ENCODE peak calls at places on chromosomes 7 and 10, in eight cellular contexts. X is ELR, O is adipocyte, S is endodermal cell, H is H7, V is anterior cingulate cortex, W is GM04504, E is tibial artery. F is an unnamed sample.

GRCh38 chr10:119525116-119525515 is 17.4 kb downstream of the RGS10 start:
- DNase-seq in X (no peak), O (no peak), S (no peak), H (no peak), V (no peak), W (no peak), E (peak), F (no peak)

GRCh38 chr7:34108150-34108549 is 202.8 kb downstream of the BMPER start:
- DNase-seq in X (no peak), O (peak), S (no peak), H (no peak), V (no peak), W (no peak), E (no peak), F (no peak)

GRCh38 chr7:115435178-115435577 is 513.3 kb downstream of the MDFIC start:
- DNase-seq in X (no peak), O (no peak), S (no peak), H (no peak), V (no peak), W (no peak), E (no peak), F (no peak)

GRCh38 chr10:17059197-17059688 is 70.4 kb downstream of the CUBN start:
- DNase-seq in X (peak), O (peak), S (no peak), H (no peak), V (no peak), W (peak), E (no peak), F (no peak)

GRCh38 chr10:104736006-104736405 is 94.9 kb downstream of the SORCS3 start:
- DNase-seq in X (no peak), O (no peak), S (no peak), H (no peak), V (no peak), W (no peak), E (no peak), F (no peak)

GRCh38 chr10:1328951-1329614 is 272.9 kb downstream of the WDR37 start:
- DNase-seq in X (no peak), O (no peak), S (no peak), H (no peak), V (no peak), W (no peak), E (no peak), F (no peak)

GRCh38 chr10:90087197-90088007 is 386.0 kb downstream of the KIF20B start:
- DNase-seq in X (peak), O (peak), S (no peak), H (no peak), V (no peak), W (no peak), E (no peak), F (no peak)

GRCh38 chr7:94298943-94299342 is 95.8 kb upstream of the COL1A2 start:
- DNase-seq in X (peak), O (peak), S (no peak), H (no peak), V (no peak), W (peak), E (no peak), F (no peak)

GRCh38 chr7:123494193-123494796 is 40.1 kb downstream of the IQUB start:
- DNase-seq in X (peak), O (peak), S (no peak), H (peak), V (no peak), W (peak), E (no peak), F (no peak)

GRCh38 chr10:131080571-131080970 is 230.9 kb downstream of the TCERG1L start:
- DNase-seq in X (no peak), O (no peak), S (no peak), H (no peak), V (no peak), W (no peak), E (no peak), F (no peak)

GRCh38 chr10:114283535-114283934 is 44.5 kb downstream of the VWA2 start:
- DNase-seq in X (no peak), O (no peak), S (no peak), H (no peak), V (no peak), W (no peak), E (no peak), F (no peak)

GRCh38 chr7:80521809-80522208 is 9.9 kb upstream of the GNAT3 start:
- DNase-seq in X (no peak), O (no peak), S (no peak), H (no peak), V (no peak), W (no peak), E (no peak), F (no peak)

GRCh38 chr7:154927624-154928125 is 75.2 kb downstream of the PAXIP1 start:
- DNase-seq in X (peak), O (peak), S (peak), H (peak), V (no peak), W (peak), E (peak), F (peak)

GRCh38 chr7:129387537-129387936 is 46.7 kb upstream of the STRIP2 start:
- DNase-seq in X (no peak), O (no peak), S (no peak), H (no peak), V (no peak), W (no peak), E (no peak), F (no peak)

GRCh38 chr7:139985811-139986210 is 76.9 kb downstream of the PARP12 start:
- DNase-seq in X (no peak), O (no peak), S (no peak), H (no peak), V (no peak), W (no peak), E (no peak), F (no peak)